ENCODE peak calls at places on chromosomes 16 and 17, in ten cellular contexts. One of them, this sample, is unnamed. For H3K4me1, the result is how much of the 10 kb centered on the place peaks cover.

GRCh38 chr17:1271020-1271423 is 778 bp downstream of the BHLHA9 start:
- DNase-seq in testis: no peak
- DNase-seq in tibial artery: no peak
- DNase-seq in CD8-positive, alpha-beta T cell: no peak
- DNase-seq in prostate gland: no peak
- DNase-seq in A549: no peak
- DNase-seq in psoas muscle: no peak
- DNase-seq in cardiac muscle cell: no peak
- DNase-seq in ascending aorta: no peak
- DNase-seq in endothelial cell of umbilical vein: no peak
- DNase-seq in this sample: no peak

GRCh38 chr16:3013998-3014690 is 1.4 kb downstream of the CLDN9 start:
- DNase-seq in endothelial cell of umbilical vein: no peak
- DNase-seq in A549: no peak
- DNase-seq in psoas muscle: no peak
- DNase-seq in prostate gland: no peak
- DNase-seq in tibial artery: no peak
- DNase-seq in ascending aorta: no peak
- DNase-seq in cardiac muscle cell: no peak
- DNase-seq in testis: no peak
- DNase-seq in CD8-positive, alpha-beta T cell: no peak
- DNase-seq in this sample: no peak

GRCh38 chr17:44651228-44651627 is 5.0 kb upstream of the MEIOC start:
- DNase-seq in prostate gland: no peak
- DNase-seq in endothelial cell of umbilical vein: no peak
- DNase-seq in tibial artery: no peak
- DNase-seq in psoas muscle: no peak
- DNase-seq in A549: no peak
- DNase-seq in ascending aorta: no peak
- DNase-seq in CD8-positive, alpha-beta T cell: no peak
- DNase-seq in testis: no peak
- DNase-seq in cardiac muscle cell: no peak
- DNase-seq in this sample: no peak

GRCh38 chr16:52535076-52535475 is 11.9 kb downstream of the TOX3 start:
- DNase-seq in endothelial cell of umbilical vein: no peak
- DNase-seq in tibial artery: no peak
- DNase-seq in cardiac muscle cell: no peak
- DNase-seq in A549: no peak
- DNase-seq in ascending aorta: no peak
- DNase-seq in psoas muscle: no peak
- DNase-seq in testis: no peak
- DNase-seq in CD8-positive, alpha-beta T cell: no peak
- DNase-seq in prostate gland: no peak
- DNase-seq in this sample: no peak

GRCh38 chr17:18994626-18995025 is 9.9 kb downstream of the FAM83G start:
- DNase-seq in tibial artery: no peak
- DNase-seq in CD8-positive, alpha-beta T cell: no peak
- DNase-seq in A549: no peak
- DNase-seq in psoas muscle: no peak
- DNase-seq in prostate gland: no peak
- DNase-seq in testis: no peak
- DNase-seq in cardiac muscle cell: no peak
- DNase-seq in ascending aorta: no peak
- DNase-seq in endothelial cell of umbilical vein: no peak
- DNase-seq in this sample: no peak

GRCh38 chr17:32943647-32944191 is 15.8 kb downstream of the TMEM98 start:
- DNase-seq in ascending aorta: peak
- DNase-seq in CD8-positive, alpha-beta T cell: no peak
- DNase-seq in endothelial cell of umbilical vein: no peak
- DNase-seq in A549: no peak
- DNase-seq in tibial artery: no peak
- DNase-seq in cardiac muscle cell: peak
- DNase-seq in testis: no peak
- DNase-seq in prostate gland: peak
- DNase-seq in psoas muscle: no peak
- DNase-seq in this sample: no peak

GRCh38 chr17:66976781-66977201 is 12.3 kb downstream of the CACNG4 start:
- DNase-seq in A549: no peak
- DNase-seq in psoas muscle: no peak
- DNase-seq in prostate gland: no peak
- DNase-seq in CD8-positive, alpha-beta T cell: no peak
- DNase-seq in endothelial cell of umbilical vein: no peak
- DNase-seq in ascending aorta: no peak
- DNase-seq in testis: no peak
- DNase-seq in tibial artery: no peak
- DNase-seq in cardiac muscle cell: no peak
- DNase-seq in this sample: peak

GRCh38 chr17:67528751-67529436 is 151.8 kb downstream of the PITPNC1 start:
- DNase-seq in psoas muscle: peak
- DNase-seq in cardiac muscle cell: peak
- DNase-seq in ascending aorta: peak
- DNase-seq in prostate gland: peak
- DNase-seq in tibial artery: peak
- DNase-seq in A549: peak
- DNase-seq in endothelial cell of umbilical vein: peak
- DNase-seq in CD8-positive, alpha-beta T cell: no peak
- DNase-seq in testis: peak
- DNase-seq in this sample: peak

GRCh38 chr17:77693301-77693700 is 265.2 kb upstream of the TNRC6C start:
- DNase-seq in testis: no peak
- DNase-seq in psoas muscle: no peak
- DNase-seq in ascending aorta: peak
- DNase-seq in A549: no peak
- DNase-seq in tibial artery: peak
- DNase-seq in CD8-positive, alpha-beta T cell: no peak
- DNase-seq in cardiac muscle cell: no peak
- DNase-seq in prostate gland: no peak
- DNase-seq in endothelial cell of umbilical vein: no peak
- DNase-seq in this sample: no peak

GRCh38 chr17:46732754-46733398 is 85.6 kb downstream of the WNT3 start:
- DNase-seq in prostate gland: no peak
- DNase-seq in tibial artery: no peak
- DNase-seq in cardiac muscle cell: peak
- DNase-seq in ascending aorta: no peak
- DNase-seq in endothelial cell of umbilical vein: no peak
- DNase-seq in CD8-positive, alpha-beta T cell: no peak
- DNase-seq in A549: no peak
- DNase-seq in psoas muscle: no peak
- DNase-seq in testis: no peak
- DNase-seq in this sample: no peak

GRCh38 chr16:13909872-13910303 is 10.1 kb upstream of the ERCC4 start:
- DNase-seq in prostate gland: peak
- DNase-seq in ascending aorta: peak
- DNase-seq in endothelial cell of umbilical vein: peak
- DNase-seq in tibial artery: peak
- DNase-seq in A549: no peak
- DNase-seq in cardiac muscle cell: no peak
- DNase-seq in psoas muscle: no peak
- DNase-seq in testis: peak
- DNase-seq in CD8-positive, alpha-beta T cell: no peak
- DNase-seq in this sample: no peak

GRCh38 chr17:44360826-44361225 is 2.8 kb downstream of the FAM171A2 start:
- DNase-seq in testis: peak
- DNase-seq in cardiac muscle cell: peak
- DNase-seq in CD8-positive, alpha-beta T cell: no peak
- DNase-seq in ascending aorta: no peak
- DNase-seq in endothelial cell of umbilical vein: no peak
- DNase-seq in tibial artery: no peak
- DNase-seq in prostate gland: no peak
- DNase-seq in psoas muscle: no peak
- DNase-seq in A549: no peak
- DNase-seq in this sample: no peak

GRCh38 chr17:39231587-39232551 is 6.1 kb upstream of the STAC2 start:
- DNase-seq in psoas muscle: peak
- DNase-seq in endothelial cell of umbilical vein: peak
- DNase-seq in cardiac muscle cell: peak
- DNase-seq in prostate gland: no peak
- DNase-seq in ascending aorta: no peak
- DNase-seq in testis: peak
- DNase-seq in A549: peak
- DNase-seq in CD8-positive, alpha-beta T cell: peak
- DNase-seq in tibial artery: peak
- DNase-seq in this sample: peak

GRCh38 chr17:43891851-43892671 is 15.3 kb downstream of the MPP2 start:
- DNase-seq in cardiac muscle cell: no peak
- DNase-seq in psoas muscle: no peak
- DNase-seq in testis: no peak
- DNase-seq in tibial artery: no peak
- DNase-seq in CD8-positive, alpha-beta T cell: no peak
- DNase-seq in ascending aorta: no peak
- DNase-seq in endothelial cell of umbilical vein: no peak
- DNase-seq in prostate gland: no peak
- DNase-seq in A549: no peak
- DNase-seq in this sample: no peak

GRCh38 chr17:13952252-13952721 is 117.0 kb upstream of the COX10 start:
- DNase-seq in ascending aorta: no peak
- DNase-seq in tibial artery: no peak
- DNase-seq in cardiac muscle cell: peak
- DNase-seq in A549: no peak
- DNase-seq in psoas muscle: no peak
- DNase-seq in endothelial cell of umbilical vein: no peak
- DNase-seq in CD8-positive, alpha-beta T cell: no peak
- DNase-seq in prostate gland: no peak
- DNase-seq in testis: no peak
- DNase-seq in this sample: no peak

GRCh38 chr17:27293359-27293897 is 486 bp upstream of the WSB1 start:
- DNase-seq in prostate gland: no peak
- DNase-seq in psoas muscle: no peak
- DNase-seq in cardiac muscle cell: no peak
- DNase-seq in CD8-positive, alpha-beta T cell: no peak
- DNase-seq in ascending aorta: no peak
- DNase-seq in testis: no peak
- DNase-seq in A549: no peak
- DNase-seq in tibial artery: peak
- DNase-seq in endothelial cell of umbilical vein: no peak
- DNase-seq in this sample: no peak

DNA sequence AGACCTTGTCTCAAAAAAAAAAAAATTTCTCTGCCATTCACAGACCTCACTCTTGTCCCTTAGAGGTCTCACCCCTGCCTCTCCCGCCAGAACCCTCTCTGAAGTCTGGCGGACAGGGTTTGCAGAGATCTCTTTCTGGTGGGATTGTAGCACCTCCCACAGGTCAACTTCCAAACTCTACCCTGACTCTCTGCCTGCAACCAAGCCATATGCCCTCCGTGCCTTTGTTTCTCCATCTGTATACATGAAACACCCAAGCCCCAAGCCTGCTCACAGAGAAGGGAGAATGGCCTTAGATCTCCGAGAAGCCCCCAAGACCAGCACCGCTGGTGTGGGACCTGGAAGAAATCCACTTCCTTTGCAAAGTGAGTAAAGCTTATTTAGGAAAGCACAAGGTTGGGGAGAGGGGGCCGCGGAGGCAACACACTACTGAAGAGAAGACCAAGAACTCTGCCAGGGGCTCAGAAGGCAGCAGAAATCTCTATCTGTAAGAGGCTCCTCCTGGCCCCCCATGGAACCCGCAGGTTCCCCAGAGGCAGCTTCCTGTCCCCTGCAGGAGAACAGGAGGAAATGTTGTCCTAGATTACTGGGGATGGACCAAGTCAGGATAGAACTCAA is 219.9 kb downstream of the C16orf78 start:
- DNase-seq in prostate gland: no peak
- DNase-seq in A549: no peak
- DNase-seq in cardiac muscle cell: no peak
- DNase-seq in psoas muscle: no peak
- DNase-seq in endothelial cell of umbilical vein: no peak
- DNase-seq in testis: no peak
- DNase-seq in CD8-positive, alpha-beta T cell: no peak
- DNase-seq in tibial artery: peak
- DNase-seq in ascending aorta: peak
- DNase-seq in this sample: no peak
- H3K4me1 ChIP-seq in prostate gland: under half
- H3K4me1 ChIP-seq in A549: under half
- H3K4me1 ChIP-seq in cardiac muscle cell: under half
- H3K4me1 ChIP-seq in psoas muscle: under half
- H3K4me1 ChIP-seq in endothelial cell of umbilical vein: under half
- H3K4me1 ChIP-seq in testis: under half
- H3K4me1 ChIP-seq in CD8-positive, alpha-beta T cell: under half
- H3K4me1 ChIP-seq in tibial artery: under half
- H3K4me1 ChIP-seq in ascending aorta: under half
- H3K4me1 ChIP-seq in this sample: under half

DNA sequence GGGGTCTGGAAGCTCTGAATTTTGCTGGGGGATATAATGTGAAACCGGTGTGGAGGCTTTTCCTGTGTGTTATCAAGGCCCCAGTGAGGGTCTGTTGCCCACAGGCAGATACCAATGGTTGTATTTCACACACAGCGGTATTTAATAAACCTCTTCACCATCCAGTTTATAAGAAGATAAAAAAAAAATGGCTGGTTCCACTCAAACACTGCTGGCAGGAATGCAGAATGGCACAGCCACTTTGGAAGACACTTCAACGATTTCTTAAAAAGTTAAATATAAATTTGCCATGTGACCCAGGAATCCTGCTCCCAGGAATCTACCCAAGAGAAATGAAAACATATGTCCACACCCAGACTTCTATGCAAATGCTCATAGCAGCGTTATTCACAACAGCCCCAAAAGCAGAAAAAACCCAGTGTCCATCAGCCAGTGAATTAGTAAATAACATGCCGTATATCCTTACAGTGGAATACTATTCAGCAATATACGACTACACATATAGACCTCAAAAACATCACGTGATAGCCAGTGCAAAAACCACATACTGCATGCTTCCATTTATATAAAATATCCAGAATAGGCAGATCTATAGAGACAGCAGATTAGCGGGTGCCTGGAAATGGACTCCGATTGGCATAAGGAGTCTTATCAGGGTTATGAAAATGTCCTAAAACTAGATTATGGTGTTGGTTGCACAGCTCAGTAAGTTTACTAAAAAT is 38.7 kb downstream of the XYLT1 start:
- DNase-seq in testis: no peak
- DNase-seq in prostate gland: no peak
- DNase-seq in psoas muscle: no peak
- DNase-seq in A549: no peak
- DNase-seq in CD8-positive, alpha-beta T cell: no peak
- DNase-seq in ascending aorta: no peak
- DNase-seq in cardiac muscle cell: peak
- DNase-seq in tibial artery: no peak
- DNase-seq in endothelial cell of umbilical vein: no peak
- DNase-seq in this sample: no peak
- TF ChIP-seq CTCF in testis: no peak
- TF ChIP-seq CTCF in prostate gland: no peak
- TF ChIP-seq CTCF in psoas muscle: peak
- TF ChIP-seq CTCF in A549: no peak
- TF ChIP-seq CTCF in CD8-positive, alpha-beta T cell: no peak
- TF ChIP-seq CTCF in ascending aorta: no peak
- TF ChIP-seq CTCF in cardiac muscle cell: no peak
- TF ChIP-seq CTCF in tibial artery: no peak
- TF ChIP-seq CTCF in endothelial cell of umbilical vein: no peak
- TF ChIP-seq CTCF in this sample: no peak

GRCh38 chr16:57694191-57694555 is 433 bp upstream of the DRC7 start:
- DNase-seq in psoas muscle: no peak
- DNase-seq in testis: no peak
- DNase-seq in CD8-positive, alpha-beta T cell: no peak
- DNase-seq in A549: no peak
- DNase-seq in endothelial cell of umbilical vein: no peak
- DNase-seq in tibial artery: no peak
- DNase-seq in cardiac muscle cell: no peak
- DNase-seq in ascending aorta: peak
- DNase-seq in prostate gland: no peak
- DNase-seq in this sample: no peak
- H3K4me1 ChIP-seq in psoas muscle: under half
- H3K4me1 ChIP-seq in testis: under half
- H3K4me1 ChIP-seq in CD8-positive, alpha-beta T cell: under half
- H3K4me1 ChIP-seq in A549: under half
- H3K4me1 ChIP-seq in endothelial cell of umbilical vein: under half
- H3K4me1 ChIP-seq in tibial artery: under half
- H3K4me1 ChIP-seq in cardiac muscle cell: under half
- H3K4me1 ChIP-seq in ascending aorta: under half
- H3K4me1 ChIP-seq in prostate gland: under half
- H3K4me1 ChIP-seq in this sample: under half

GRCh38 chr17:15652960-15653359 is 31.2 kb downstream of the TRIM16 start:
- DNase-seq in psoas muscle: no peak
- DNase-seq in tibial artery: no peak
- DNase-seq in testis: no peak
- DNase-seq in ascending aorta: no peak
- DNase-seq in prostate gland: no peak
- DNase-seq in CD8-positive, alpha-beta T cell: no peak
- DNase-seq in endothelial cell of umbilical vein: no peak
- DNase-seq in cardiac muscle cell: no peak
- DNase-seq in A549: no peak
- DNase-seq in this sample: no peak
- TF ChIP-seq CTCF in psoas muscle: no peak
- TF ChIP-seq CTCF in tibial artery: no peak
- TF ChIP-seq CTCF in testis: no peak
- TF ChIP-seq CTCF in ascending aorta: no peak
- TF ChIP-seq CTCF in prostate gland: no peak
- TF ChIP-seq CTCF in CD8-positive, alpha-beta T cell: no peak
- TF ChIP-seq CTCF in endothelial cell of umbilical vein: no peak
- TF ChIP-seq CTCF in cardiac muscle cell: no peak
- TF ChIP-seq CTCF in A549: no peak
- TF ChIP-seq CTCF in this sample: no peak

This sample was measured in BE2C.